ENCODE peak calls at places on chromosomes 6 and 20, in eight cellular contexts. A is brain microvascular endothelial cell, Z is heart left ventricle, G is gastrocnemius medialis, Q is tibial artery, B is neural progenitor cell, U is breast epithelium, L is pancreas. T is an unnamed sample.

GRCh38 chr6:167643223-167643622 is 183.5 kb upstream of the AFDN start:
- DNase-seq in A (no peak), Z (no peak), G (no peak), Q (no peak), B (no peak), U (no peak), L (no peak), T (no peak)

GRCh38 chr6:137661601-137662000 is 167.4 kb upstream of the OLIG3 start:
- DNase-seq in A (no peak), Z (peak; percentile 38), G (no peak), Q (peak; percentile 24), B (no peak), U (no peak), L (no peak), T (no peak)

GRCh38 chr6:13811627-13812358 is 2.6 kb downstream of the MCUR1 start:
- DNase-seq in A (no peak), Z (no peak), G (no peak), Q (no peak), B (no peak), U (no peak), L (peak; percentile 50), T (no peak)

GRCh38 chr6:145332001-145332400 is 403.3 kb downstream of the EPM2A start:
- DNase-seq in A (no peak), Z (no peak), G (no peak), Q (no peak), B (peak; percentile 48), U (no peak), L (no peak), T (no peak)

GRCh38 chr6:168655462-168656152 is 214.6 kb downstream of the SMOC2 start:
- DNase-seq in A (no peak), Z (no peak), G (no peak), Q (no peak), B (no peak), U (no peak), L (no peak), T (no peak)

GRCh38 chr6:43947860-43948259 is 177.8 kb downstream of the VEGFA start:
- DNase-seq in A (no peak), Z (no peak), G (no peak), Q (no peak), B (no peak), U (no peak), L (no peak), T (no peak)

GRCh38 chr6:3918474-3918873 is 69.3 kb downstream of the FAM50B start:
- DNase-seq in A (no peak), Z (no peak), G (no peak), Q (no peak), B (no peak), U (no peak), L (no peak), T (no peak)

GRCh38 chr20:51797357-51798025 is 4.8 kb downstream of the SALL4 start:
- DNase-seq in A (peak; percentile 12), Z (no peak), G (no peak), Q (no peak), B (peak; percentile 77), U (no peak), L (no peak), T (no peak)

GRCh38 chr6:31075528-31075927 is 36.8 kb downstream of the C6orf15 start:
- DNase-seq in A (peak; percentile 82), Z (no peak), G (no peak), Q (no peak), B (no peak), U (no peak), L (no peak), T (no peak)

GRCh38 chr6:130513770-130514169 is 148.0 kb downstream of the TMEM200A start:
- DNase-seq in A (peak; percentile 56), Z (no peak), G (no peak), Q (no peak), B (no peak), U (peak; percentile 35), L (no peak), T (no peak)

GRCh38 chr20:48668451-48668946 is 159.3 kb downstream of the PREX1 start:
- DNase-seq in A (no peak), Z (peak; percentile 49), G (no peak), Q (no peak), B (no peak), U (no peak), L (no peak), T (no peak)

GRCh38 chr6:170279977-170280688 is 10.7 kb downstream of the DLL1 start:
- DNase-seq in A (no peak), Z (no peak), G (peak; percentile 66), Q (no peak), B (no peak), U (peak; percentile 35), L (peak; percentile 81), T (no peak)

GRCh38 chr6:153503810-153504209 is 372.7 kb upstream of the RGS17 start:
- DNase-seq in A (no peak), Z (no peak), G (no peak), Q (no peak), B (peak; percentile 51), U (no peak), L (no peak), T (no peak)

GRCh38 chr6:88983532-88983931 is 20.1 kb upstream of the RNGTT start:
- DNase-seq in A (peak; percentile 34), Z (no peak), G (no peak), Q (no peak), B (peak; percentile 48), U (no peak), L (peak; percentile 31), T (no peak)
- TF ChIP-seq CTCF in A (peak; percentile 72), Z (peak; percentile 53), G (peak; percentile 46), Q (peak; percentile 49), B (peak; percentile 57), U (peak; percentile 47), L (no peak), T (peak; percentile 31)

GRCh38 chr20:63830821-63831593 is at the start of gene ZBTB46:
- DNase-seq in A (no peak), Z (peak; percentile 86), G (no peak), Q (no peak), B (peak; percentile 87), U (no peak), L (peak; percentile 51), T (no peak)

GRCh38 chr20:63829943-63830820 is 882 bp downstream of the ZBTB46 start:
- DNase-seq in A (peak; percentile 12), Z (no peak), G (no peak), Q (no peak), B (peak; percentile 74), U (no peak), L (no peak), T (no peak)

GRCh38 chr20:63828951-63829350 is 2.1 kb downstream of the ZBTB46 start:
- DNase-seq in A (no peak), Z (no peak), G (no peak), Q (no peak), B (no peak), U (no peak), L (no peak), T (no peak)

GRCh38 chr20:63828545-63828944 is 2.5 kb downstream of the ZBTB46 start:
- DNase-seq in A (no peak), Z (no peak), G (no peak), Q (no peak), B (no peak), U (no peak), L (no peak), T (no peak)

DNA sequence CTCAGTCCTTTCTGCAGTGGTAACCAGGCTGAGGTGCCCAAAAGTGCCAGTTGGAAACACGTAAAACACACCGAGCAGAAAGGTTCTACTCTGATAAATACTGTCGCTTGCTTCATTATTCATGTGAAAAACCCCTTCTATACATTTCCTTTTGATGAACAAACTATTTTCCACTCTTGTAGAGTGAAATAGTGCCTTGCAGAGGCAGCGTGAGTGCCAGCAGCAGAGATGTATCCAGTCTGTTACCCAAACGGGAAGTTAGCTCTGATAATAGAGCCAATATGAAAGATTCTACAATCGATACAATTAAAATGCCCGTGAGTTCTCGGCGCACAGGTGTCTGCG is 1.5 kb downstream of the ZBTB46 start:
- DNase-seq in A (no peak), Z (no peak), G (no peak), Q (no peak), B (no peak), U (no peak), L (no peak), T (no peak)
- H3K27ac ChIP-seq in A (no peak overlapping the region), Z (peak overlapping the region; percentile 93), G (peak overlapping the region; percentile 61), Q (no peak overlapping the region), B (no peak overlapping the region), U (no peak overlapping the region), L (peak overlapping the region; percentile 12), T (no peak overlapping the region)

GRCh38 chr20:34558320-34559202 is at the start of gene MAP1LC3A:
- DNase-seq in A (peak; percentile 88), Z (peak; percentile 98), G (peak; percentile 94), Q (peak; percentile 94), B (peak; percentile 98), U (peak; percentile 97), L (peak; percentile 88), T (peak; percentile 95)
- TF ChIP-seq CTCF in A (no peak), Z (no peak), G (no peak), Q (no peak), B (no peak), U (no peak), L (no peak), T (no peak)

DNA sequence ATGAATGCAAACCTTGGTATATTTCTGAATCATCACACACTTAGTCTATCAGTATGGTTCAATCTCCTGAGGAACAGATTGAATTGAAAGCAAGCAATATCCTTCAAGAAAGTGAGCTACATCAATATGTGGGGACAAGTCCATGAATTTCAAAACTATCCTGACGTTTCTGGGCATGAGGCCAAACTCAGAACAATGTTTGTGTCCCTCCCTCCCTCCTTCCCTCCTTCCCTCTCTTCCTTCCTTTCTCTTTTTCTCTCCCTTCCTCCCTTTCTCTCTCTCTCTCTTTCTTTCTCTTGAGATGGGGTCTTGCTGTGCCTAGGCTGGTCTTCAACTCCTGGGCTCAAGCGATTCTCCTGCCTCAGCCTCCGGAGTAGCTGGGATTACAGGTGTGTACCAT is 27.9 kb upstream of the SYNCRIP start:
- DNase-seq in A (peak; percentile 52), Z (no peak), G (no peak), Q (no peak), B (no peak), U (no peak), L (no peak), T (no peak)
- H3K27ac ChIP-seq in A (no peak overlapping the region), Z (no peak overlapping the region), G (peak overlapping the region; percentile 8), Q (no peak overlapping the region), B (peak overlapping the region; percentile 59), U (no peak overlapping the region), L (no peak overlapping the region), T (no peak overlapping the region)